ENCODE peak calls at places on chromosome 10, in eight cellular contexts. U is adrenal gland, L is breast epithelium, W is ovary, T is HCT116, G is sigmoid colon, A is endothelial cell of umbilical vein, Y is Peyer's patch. R is an unnamed sample.

GRCh38 chr10:86077871-86078638 is 288.5 kb downstream of the GRID1 start:
- DNase-seq in U (no peak), L (no peak), W (no peak), T (no peak), G (peak), A (no peak), Y (no peak), R (no peak)

GRCh38 chr10:35092851-35093250 is 2.7 kb upstream of the CUL2 start:
- DNase-seq in U (no peak), L (no peak), W (no peak), T (no peak), G (no peak), A (no peak), Y (no peak), R (no peak)

GRCh38 chr10:44261710-44262455 is 123.0 kb downstream of the CXCL12 start:
- DNase-seq in U (no peak), L (no peak), W (no peak), T (no peak), G (peak), A (no peak), Y (no peak), R (no peak)

GRCh38 chr10:90865400-90865799 is 6.4 kb upstream of the RPP30 start:
- DNase-seq in U (no peak), L (no peak), W (no peak), T (no peak), G (no peak), A (peak), Y (no peak), R (no peak)

GRCh38 chr10:109308971-109309370 is 614.3 kb downstream of the XPNPEP1 start:
- DNase-seq in U (no peak), L (no peak), W (no peak), T (no peak), G (no peak), A (no peak), Y (no peak), R (no peak)

GRCh38 chr10:8050561-8051108 is 3.9 kb upstream of the GATA3 start:
- DNase-seq in U (no peak), L (no peak), W (no peak), T (no peak), G (no peak), A (no peak), Y (no peak), R (peak)

GRCh38 chr10:22810643-22811254 is 96.4 kb upstream of the PIP4K2A start:
- DNase-seq in U (no peak), L (no peak), W (no peak), T (no peak), G (no peak), A (no peak), Y (no peak), R (no peak)

GRCh38 chr10:64369885-64370773 is 848.9 kb downstream of the REEP3 start:
- DNase-seq in U (no peak), L (no peak), W (no peak), T (no peak), G (no peak), A (no peak), Y (no peak), R (no peak)

GRCh38 chr10:79898597-79899325 is 50.1 kb downstream of the SFTPD start:
- DNase-seq in U (no peak), L (no peak), W (no peak), T (no peak), G (no peak), A (no peak), Y (no peak), R (no peak)

GRCh38 chr10:60430017-60430416 is 40.3 kb upstream of the ANK3 start:
- DNase-seq in U (no peak), L (no peak), W (no peak), T (no peak), G (no peak), A (peak), Y (no peak), R (no peak)

GRCh38 chr10:92181575-92181974 is 109.3 kb downstream of the CPEB3 start:
- DNase-seq in U (no peak), L (no peak), W (no peak), T (no peak), G (no peak), A (peak), Y (no peak), R (no peak)

GRCh38 chr10:10092581-10092980 is 925.1 kb upstream of the CELF2 start:
- DNase-seq in U (no peak), L (no peak), W (peak), T (no peak), G (no peak), A (no peak), Y (no peak), R (no peak)

GRCh38 chr10:12479924-12480323 is 130.6 kb downstream of the CAMK1D start:
- DNase-seq in U (no peak), L (no peak), W (no peak), T (no peak), G (no peak), A (no peak), Y (no peak), R (no peak)

GRCh38 chr10:78170026-78170475 is 136.4 kb downstream of the RPS24 start:
- DNase-seq in U (no peak), L (no peak), W (no peak), T (no peak), G (no peak), A (peak), Y (no peak), R (no peak)

GRCh38 chr10:91190876-91191580 is 29.4 kb upstream of the PCGF5 start:
- DNase-seq in U (no peak), L (no peak), W (no peak), T (no peak), G (no peak), A (no peak), Y (no peak), R (no peak)

GRCh38 chr10:132915411-132915810 is 27.0 kb downstream of the CFAP46 start:
- DNase-seq in U (no peak), L (no peak), W (no peak), T (no peak), G (peak), A (no peak), Y (no peak), R (peak)

GRCh38 chr10:31419394-31420063 is 100.5 kb downstream of the ZEB1 start:
- DNase-seq in U (no peak), L (no peak), W (no peak), T (no peak), G (no peak), A (no peak), Y (no peak), R (no peak)

GRCh38 chr10:60816624-60817023 is 38.3 kb downstream of the CDK1 start:
- DNase-seq in U (peak), L (peak), W (peak), T (peak), G (peak), A (peak), Y (peak), R (no peak)

GRCh38 chr10:122140477-122140902 is 130.6 kb upstream of the BTBD16 start:
- DNase-seq in U (no peak), L (no peak), W (no peak), T (no peak), G (peak), A (peak), Y (no peak), R (no peak)

GRCh38 chr10:21726601-21727295 is 192.7 kb downstream of the MLLT10 start:
- DNase-seq in U (no peak), L (no peak), W (no peak), T (no peak), G (no peak), A (no peak), Y (no peak), R (no peak)

GRCh38 chr10:75402486-75403143 is 1.1 kb upstream of the ZNF503 start:
- DNase-seq in U (peak), L (peak), W (peak), T (no peak), G (peak), A (no peak), Y (no peak), R (peak)
- TF ChIP-seq POLR2A in U (no peak), L (no peak), W (peak), T (no peak), G (no peak), A (no peak), Y (no peak), R (no peak)

DNA sequence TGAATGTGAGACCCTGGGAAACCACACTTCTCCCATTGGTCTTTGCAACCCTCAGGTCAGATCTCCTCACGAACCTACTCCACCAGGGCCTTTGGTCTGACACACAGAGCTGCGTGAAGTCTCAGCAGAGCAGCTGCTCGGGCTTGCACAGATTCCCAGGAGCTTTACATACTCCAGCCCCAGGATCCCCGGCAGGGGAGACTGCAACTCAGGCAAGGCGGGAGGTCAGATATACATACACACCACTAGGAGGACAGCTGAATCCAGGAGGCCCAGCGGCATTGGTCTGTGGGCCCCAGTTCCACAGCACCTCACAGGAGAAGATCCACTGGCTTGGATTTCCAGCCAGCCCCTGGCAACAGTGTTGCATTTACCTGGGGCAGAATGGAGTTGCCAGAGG is 239.2 kb downstream of the GPAM start:
- DNase-seq in U (no peak), L (no peak), W (no peak), T (no peak), G (no peak), A (no peak), Y (no peak), R (no peak)
- TF ChIP-seq CTCF in U (no peak), L (no peak), W (no peak), T (peak), G (no peak), A (no peak), Y (no peak), R (no peak)

GRCh38 chr10:46022978-46023702 is 7.3 kb downstream of the NCOA4 start:
- DNase-seq in U (peak), L (peak), W (peak), T (peak), G (peak), A (peak), Y (peak), R (peak)
- TF ChIP-seq POLR2A in U (peak), L (no peak), W (no peak), T (no peak), G (no peak), A (no peak), Y (peak), R (peak)

GRCh38 chr10:114876602-114877300 is 55.2 kb downstream of the FHIP2A start:
- DNase-seq in U (peak), L (peak), W (peak), T (peak), G (peak), A (peak), Y (peak), R (peak)

GRCh38 chr10:114877301-114877644 is 55.7 kb downstream of the FHIP2A start:
- DNase-seq in U (no peak), L (no peak), W (no peak), T (no peak), G (no peak), A (no peak), Y (no peak), R (no peak)

GRCh38 chr10:114879093-114879492 is 57.5 kb downstream of the FHIP2A start:
- DNase-seq in U (no peak), L (no peak), W (no peak), T (no peak), G (no peak), A (no peak), Y (no peak), R (no peak)

GRCh38 chr10:114874827-114875541 is 53.4 kb downstream of the FHIP2A start:
- DNase-seq in U (no peak), L (no peak), W (no peak), T (no peak), G (no peak), A (no peak), Y (no peak), R (peak)

DNA sequence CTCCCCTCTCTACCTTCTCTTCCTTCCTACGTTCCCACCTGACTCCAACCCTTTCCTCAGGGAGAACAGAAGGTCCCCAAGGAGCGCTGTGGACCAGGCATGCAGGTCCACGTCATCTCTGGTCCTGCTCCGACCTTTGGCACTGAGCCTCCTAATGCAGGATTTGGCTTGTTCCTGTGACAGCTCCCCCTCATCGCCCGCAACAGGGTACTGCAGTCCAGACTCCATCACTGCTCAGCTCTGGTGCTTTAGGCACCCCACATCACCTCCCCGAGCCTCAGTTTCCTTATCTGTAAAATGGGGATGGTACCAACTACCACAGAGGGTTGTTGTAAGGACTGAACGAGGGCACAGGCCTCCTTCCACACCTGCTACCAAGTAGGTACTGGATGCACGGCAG is 54.6 kb downstream of the FHIP2A start:
- DNase-seq in U (no peak), L (no peak), W (no peak), T (no peak), G (no peak), A (no peak), Y (no peak), R (no peak)
- TF ChIP-seq CTCF in U (no peak), L (no peak), W (no peak), T (no peak), G (no peak), A (no peak), Y (no peak), R (no peak)